ENCODE peak calls at places on chromosome 9, in ten cellular contexts. One of them, this sample, is unnamed.

GRCh38 chr9:116152390-116152789 is 1.2 kb upstream of the PAPPA start:
- DNase-seq in RWPE1: no peak
- DNase-seq in suprapubic skin: no peak
- DNase-seq in HFFc6: peak; percentile 67
- DNase-seq in foreskin keratinocyte: no peak
- DNase-seq in GM13977: no peak
- DNase-seq in upper lobe of right lung: no peak
- DNase-seq in progenitor cell of endocrine pancreas: no peak
- DNase-seq in left ventricle myocardium inferior: no peak
- DNase-seq in lung: no peak
- DNase-seq in this sample: no peak

GRCh38 chr9:127805620-127806019 is 2.9 kb downstream of the FPGS start:
- DNase-seq in RWPE1: no peak
- DNase-seq in suprapubic skin: no peak
- DNase-seq in HFFc6: no peak
- DNase-seq in foreskin keratinocyte: no peak
- DNase-seq in GM13977: no peak
- DNase-seq in upper lobe of right lung: no peak
- DNase-seq in progenitor cell of endocrine pancreas: no peak
- DNase-seq in left ventricle myocardium inferior: no peak
- DNase-seq in lung: no peak
- DNase-seq in this sample: no peak

GRCh38 chr9:133750927-133751649 is 12.9 kb upstream of the SARDH start:
- DNase-seq in RWPE1: no peak
- DNase-seq in suprapubic skin: no peak
- DNase-seq in HFFc6: no peak
- DNase-seq in foreskin keratinocyte: no peak
- DNase-seq in GM13977: no peak
- DNase-seq in upper lobe of right lung: peak; percentile 64
- DNase-seq in progenitor cell of endocrine pancreas: no peak
- DNase-seq in left ventricle myocardium inferior: no peak
- DNase-seq in lung: no peak
- DNase-seq in this sample: no peak

GRCh38 chr9:114919611-114920010 is 10.8 kb downstream of the TNFSF8 start:
- DNase-seq in RWPE1: no peak
- DNase-seq in suprapubic skin: no peak
- DNase-seq in HFFc6: no peak
- DNase-seq in foreskin keratinocyte: no peak
- DNase-seq in GM13977: no peak
- DNase-seq in upper lobe of right lung: no peak
- DNase-seq in progenitor cell of endocrine pancreas: no peak
- DNase-seq in left ventricle myocardium inferior: no peak
- DNase-seq in lung: no peak
- DNase-seq in this sample: no peak

GRCh38 chr9:93675336-93676150 is 99.2 kb downstream of the PHF2 start:
- DNase-seq in RWPE1: no peak
- DNase-seq in suprapubic skin: peak; percentile 53
- DNase-seq in HFFc6: no peak
- DNase-seq in foreskin keratinocyte: no peak
- DNase-seq in GM13977: no peak
- DNase-seq in upper lobe of right lung: peak; percentile 55
- DNase-seq in progenitor cell of endocrine pancreas: no peak
- DNase-seq in left ventricle myocardium inferior: peak; percentile 13
- DNase-seq in lung: no peak
- DNase-seq in this sample: peak; percentile 36

GRCh38 chr9:70020217-70020616 is 23.4 kb upstream of the MAMDC2 start:
- DNase-seq in RWPE1: no peak
- DNase-seq in suprapubic skin: no peak
- DNase-seq in HFFc6: no peak
- DNase-seq in foreskin keratinocyte: peak; percentile 29
- DNase-seq in GM13977: no peak
- DNase-seq in upper lobe of right lung: no peak
- DNase-seq in progenitor cell of endocrine pancreas: no peak
- DNase-seq in left ventricle myocardium inferior: no peak
- DNase-seq in lung: no peak
- DNase-seq in this sample: no peak

GRCh38 chr9:31490551-31491106 is 893.8 kb upstream of the ACO1 start:
- DNase-seq in RWPE1: no peak
- DNase-seq in suprapubic skin: no peak
- DNase-seq in HFFc6: no peak
- DNase-seq in foreskin keratinocyte: no peak
- DNase-seq in GM13977: no peak
- DNase-seq in upper lobe of right lung: no peak
- DNase-seq in progenitor cell of endocrine pancreas: no peak
- DNase-seq in left ventricle myocardium inferior: no peak
- DNase-seq in lung: no peak
- DNase-seq in this sample: no peak

GRCh38 chr9:93185261-93186150 is 1.6 kb downstream of the WNK2 start:
- DNase-seq in RWPE1: no peak
- DNase-seq in suprapubic skin: peak; percentile 68
- DNase-seq in HFFc6: no peak
- DNase-seq in foreskin keratinocyte: no peak
- DNase-seq in GM13977: no peak
- DNase-seq in upper lobe of right lung: no peak
- DNase-seq in progenitor cell of endocrine pancreas: no peak
- DNase-seq in left ventricle myocardium inferior: no peak
- DNase-seq in lung: no peak
- DNase-seq in this sample: no peak

GRCh38 chr9:14428781-14429230 is 114.9 kb upstream of the NFIB start:
- DNase-seq in RWPE1: peak; percentile 45
- DNase-seq in suprapubic skin: peak; percentile 76
- DNase-seq in HFFc6: peak; percentile 50
- DNase-seq in foreskin keratinocyte: peak; percentile 33
- DNase-seq in GM13977: peak; percentile 35
- DNase-seq in upper lobe of right lung: peak; percentile 69
- DNase-seq in progenitor cell of endocrine pancreas: peak; percentile 72
- DNase-seq in left ventricle myocardium inferior: peak; percentile 67
- DNase-seq in lung: peak; percentile 60
- DNase-seq in this sample: peak; percentile 83

GRCh38 chr9:35481347-35481975 is 8.4 kb upstream of the RUSC2 start:
- DNase-seq in RWPE1: peak; percentile 77
- DNase-seq in suprapubic skin: no peak
- DNase-seq in HFFc6: peak; percentile 76
- DNase-seq in foreskin keratinocyte: peak; percentile 53
- DNase-seq in GM13977: peak; percentile 36
- DNase-seq in upper lobe of right lung: no peak
- DNase-seq in progenitor cell of endocrine pancreas: no peak
- DNase-seq in left ventricle myocardium inferior: no peak
- DNase-seq in lung: peak; percentile 50
- DNase-seq in this sample: no peak

GRCh38 chr9:14303526-14303925 is 10.4 kb downstream of the NFIB start:
- DNase-seq in RWPE1: no peak
- DNase-seq in suprapubic skin: no peak
- DNase-seq in HFFc6: no peak
- DNase-seq in foreskin keratinocyte: no peak
- DNase-seq in GM13977: no peak
- DNase-seq in upper lobe of right lung: no peak
- DNase-seq in progenitor cell of endocrine pancreas: no peak
- DNase-seq in left ventricle myocardium inferior: no peak
- DNase-seq in lung: no peak
- DNase-seq in this sample: no peak

GRCh38 chr9:98678244-98678842 is 30.4 kb downstream of the GABBR2 start:
- DNase-seq in RWPE1: peak; percentile 36
- DNase-seq in suprapubic skin: no peak
- DNase-seq in HFFc6: no peak
- DNase-seq in foreskin keratinocyte: peak; percentile 4
- DNase-seq in GM13977: no peak
- DNase-seq in upper lobe of right lung: no peak
- DNase-seq in progenitor cell of endocrine pancreas: no peak
- DNase-seq in left ventricle myocardium inferior: no peak
- DNase-seq in lung: no peak
- DNase-seq in this sample: no peak
- TF ChIP-seq CTCF in RWPE1: peak; percentile 43
- TF ChIP-seq CTCF in suprapubic skin: no peak
- TF ChIP-seq CTCF in HFFc6: peak; percentile 79
- TF ChIP-seq CTCF in foreskin keratinocyte: peak; percentile 64
- TF ChIP-seq CTCF in GM13977: peak; percentile 35
- TF ChIP-seq CTCF in upper lobe of right lung: peak; percentile 34
- TF ChIP-seq CTCF in progenitor cell of endocrine pancreas: peak; percentile 65
- TF ChIP-seq CTCF in left ventricle myocardium inferior: peak; percentile 44
- TF ChIP-seq CTCF in lung: no peak
- TF ChIP-seq CTCF in this sample: no peak

DNA sequence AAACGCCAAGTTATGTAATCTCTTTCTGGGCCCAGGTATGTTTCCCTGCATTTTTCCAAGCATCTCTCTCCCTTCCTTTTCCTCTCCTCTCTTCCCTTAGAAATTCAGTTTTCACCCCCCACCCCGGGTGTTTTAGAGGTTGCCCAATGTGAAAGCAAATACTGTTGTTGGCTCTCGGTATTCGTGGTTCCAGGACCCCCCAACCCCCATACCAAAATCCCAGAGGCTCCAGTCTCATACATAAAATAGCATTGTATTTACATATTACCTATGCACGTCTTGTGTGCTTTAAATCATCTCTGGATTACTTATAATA is 48.8 kb downstream of the ACER2 start:
- DNase-seq in RWPE1: no peak
- DNase-seq in suprapubic skin: no peak
- DNase-seq in HFFc6: no peak
- DNase-seq in foreskin keratinocyte: no peak
- DNase-seq in GM13977: no peak
- DNase-seq in upper lobe of right lung: no peak
- DNase-seq in progenitor cell of endocrine pancreas: no peak
- DNase-seq in left ventricle myocardium inferior: no peak
- DNase-seq in lung: no peak
- DNase-seq in this sample: no peak
- TF ChIP-seq CTCF in RWPE1: peak; percentile 83
- TF ChIP-seq CTCF in suprapubic skin: no peak
- TF ChIP-seq CTCF in HFFc6: no peak
- TF ChIP-seq CTCF in foreskin keratinocyte: no peak
- TF ChIP-seq CTCF in GM13977: no peak
- TF ChIP-seq CTCF in upper lobe of right lung: no peak
- TF ChIP-seq CTCF in progenitor cell of endocrine pancreas: no peak
- TF ChIP-seq CTCF in left ventricle myocardium inferior: no peak
- TF ChIP-seq CTCF in lung: no peak
- TF ChIP-seq CTCF in this sample: no peak

DNA sequence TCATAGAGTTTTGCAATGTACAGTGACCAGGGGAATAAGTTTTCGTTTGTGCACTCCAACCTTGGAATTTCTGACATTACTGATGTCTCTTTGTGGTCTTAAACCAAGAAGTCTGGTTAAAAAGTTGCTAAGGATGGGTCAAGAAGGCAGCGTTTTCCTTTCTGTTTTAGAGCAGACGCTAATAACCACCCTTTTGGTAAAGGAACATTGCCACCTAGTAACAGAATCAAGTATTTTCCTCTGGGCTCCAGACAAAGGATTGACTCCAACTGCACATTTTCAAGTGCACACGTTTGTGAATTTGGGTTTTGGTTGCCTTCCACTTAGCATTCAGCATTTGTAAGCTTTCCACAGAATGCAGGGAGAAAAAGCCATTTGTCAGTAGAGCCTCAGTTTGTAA is 22.2 kb upstream of the CEP78 start:
- DNase-seq in RWPE1: no peak
- DNase-seq in suprapubic skin: no peak
- DNase-seq in HFFc6: peak; percentile 34
- DNase-seq in foreskin keratinocyte: no peak
- DNase-seq in GM13977: peak; percentile 29
- DNase-seq in upper lobe of right lung: no peak
- DNase-seq in progenitor cell of endocrine pancreas: no peak
- DNase-seq in left ventricle myocardium inferior: no peak
- DNase-seq in lung: no peak
- DNase-seq in this sample: no peak
- TF ChIP-seq CTCF in RWPE1: no peak
- TF ChIP-seq CTCF in suprapubic skin: no peak
- TF ChIP-seq CTCF in HFFc6: peak; percentile 54
- TF ChIP-seq CTCF in foreskin keratinocyte: peak; percentile 50
- TF ChIP-seq CTCF in GM13977: peak; percentile 29
- TF ChIP-seq CTCF in upper lobe of right lung: peak; percentile 50
- TF ChIP-seq CTCF in progenitor cell of endocrine pancreas: peak; percentile 52
- TF ChIP-seq CTCF in left ventricle myocardium inferior: no peak
- TF ChIP-seq CTCF in lung: peak; percentile 20
- TF ChIP-seq CTCF in this sample: no peak

GRCh38 chr9:96655198-96655851 is at the start of gene PRXL2C:
- DNase-seq in RWPE1: peak; percentile 75
- DNase-seq in suprapubic skin: peak; percentile 96
- DNase-seq in HFFc6: peak; percentile 62
- DNase-seq in foreskin keratinocyte: peak; percentile 23
- DNase-seq in GM13977: peak; percentile 84
- DNase-seq in upper lobe of right lung: peak; percentile 95
- DNase-seq in progenitor cell of endocrine pancreas: no peak
- DNase-seq in left ventricle myocardium inferior: peak; percentile 92
- DNase-seq in lung: peak; percentile 84
- DNase-seq in this sample: peak; percentile 67

GRCh38 chr9:96649620-96650323 is 5.3 kb downstream of the PRXL2C start:
- DNase-seq in RWPE1: no peak
- DNase-seq in suprapubic skin: no peak
- DNase-seq in HFFc6: no peak
- DNase-seq in foreskin keratinocyte: no peak
- DNase-seq in GM13977: no peak
- DNase-seq in upper lobe of right lung: no peak
- DNase-seq in progenitor cell of endocrine pancreas: no peak
- DNase-seq in left ventricle myocardium inferior: no peak
- DNase-seq in lung: no peak
- DNase-seq in this sample: no peak

GRCh38 chr9:96651626-96652025 is 3.5 kb downstream of the PRXL2C start:
- DNase-seq in RWPE1: peak; percentile 64
- DNase-seq in suprapubic skin: no peak
- DNase-seq in HFFc6: peak; percentile 21
- DNase-seq in foreskin keratinocyte: peak; percentile 27
- DNase-seq in GM13977: peak; percentile 48
- DNase-seq in upper lobe of right lung: no peak
- DNase-seq in progenitor cell of endocrine pancreas: no peak
- DNase-seq in left ventricle myocardium inferior: no peak
- DNase-seq in lung: no peak
- DNase-seq in this sample: no peak

GRCh38 chr9:96654450-96655197 is 493 bp downstream of the PRXL2C start:
- DNase-seq in RWPE1: peak; percentile 79
- DNase-seq in suprapubic skin: peak; percentile 91
- DNase-seq in HFFc6: peak; percentile 93
- DNase-seq in foreskin keratinocyte: peak; percentile 73
- DNase-seq in GM13977: peak; percentile 80
- DNase-seq in upper lobe of right lung: peak; percentile 92
- DNase-seq in progenitor cell of endocrine pancreas: peak; percentile 56
- DNase-seq in left ventricle myocardium inferior: peak; percentile 88
- DNase-seq in lung: peak; percentile 75
- DNase-seq in this sample: peak; percentile 45
- TF ChIP-seq CTCF in RWPE1: peak; percentile 68
- TF ChIP-seq CTCF in suprapubic skin: no peak
- TF ChIP-seq CTCF in HFFc6: peak; percentile 42
- TF ChIP-seq CTCF in foreskin keratinocyte: peak; percentile 33
- TF ChIP-seq CTCF in GM13977: peak; percentile 17
- TF ChIP-seq CTCF in upper lobe of right lung: no peak
- TF ChIP-seq CTCF in progenitor cell of endocrine pancreas: peak; percentile 24
- TF ChIP-seq CTCF in left ventricle myocardium inferior: peak; percentile 31
- TF ChIP-seq CTCF in lung: no peak
- TF ChIP-seq CTCF in this sample: no peak

GRCh38 chr9:5480919-5481743 is 29.2 kb upstream of the PDCD1LG2 start:
- DNase-seq in RWPE1: no peak
- DNase-seq in suprapubic skin: no peak
- DNase-seq in HFFc6: no peak
- DNase-seq in foreskin keratinocyte: no peak
- DNase-seq in GM13977: no peak
- DNase-seq in upper lobe of right lung: no peak
- DNase-seq in progenitor cell of endocrine pancreas: no peak
- DNase-seq in left ventricle myocardium inferior: no peak
- DNase-seq in lung: no peak
- DNase-seq in this sample: no peak
- TF ChIP-seq CTCF in RWPE1: no peak
- TF ChIP-seq CTCF in suprapubic skin: no peak
- TF ChIP-seq CTCF in HFFc6: peak; percentile 69
- TF ChIP-seq CTCF in foreskin keratinocyte: peak; percentile 40
- TF ChIP-seq CTCF in GM13977: no peak
- TF ChIP-seq CTCF in upper lobe of right lung: no peak
- TF ChIP-seq CTCF in progenitor cell of endocrine pancreas: peak; percentile 16
- TF ChIP-seq CTCF in left ventricle myocardium inferior: no peak
- TF ChIP-seq CTCF in lung: no peak
- TF ChIP-seq CTCF in this sample: peak; percentile 17